ENCODE peak calls at places on chromosomes 12 and 14, in seven cellular contexts. One of them, this sample, is unnamed.

GRCh38 chr12:97595936-97596335 is 133.3 kb downstream of the RMST start:
- DNase-seq in testis: no peak
- DNase-seq in fibroblast of pulmonary artery: no peak
- DNase-seq in body of pancreas: no peak
- DNase-seq in cardiac muscle cell: no peak
- DNase-seq in fibroblast of lung: peak; percentile 24
- DNase-seq in mucosa of descending colon: no peak
- DNase-seq in this sample: no peak

GRCh38 chr12:65511134-65511912 is 232.8 kb downstream of the MSRB3 start:
- DNase-seq in testis: no peak
- DNase-seq in fibroblast of lung: no peak
- DNase-seq in body of pancreas: peak; percentile 26
- DNase-seq in fibroblast of pulmonary artery: no peak
- DNase-seq in cardiac muscle cell: no peak
- DNase-seq in mucosa of descending colon: no peak
- DNase-seq in this sample: no peak

GRCh38 chr14:96243785-96244184 is 12.2 kb upstream of the BDKRB1 start:
- DNase-seq in fibroblast of pulmonary artery: no peak
- DNase-seq in cardiac muscle cell: no peak
- DNase-seq in fibroblast of lung: no peak
- DNase-seq in mucosa of descending colon: no peak
- DNase-seq in body of pancreas: no peak
- DNase-seq in testis: no peak
- DNase-seq in this sample: no peak

GRCh38 chr14:46661728-46662127 is 10.1 kb upstream of the RPL10L start:
- DNase-seq in mucosa of descending colon: no peak
- DNase-seq in cardiac muscle cell: no peak
- DNase-seq in body of pancreas: no peak
- DNase-seq in fibroblast of pulmonary artery: no peak
- DNase-seq in fibroblast of lung: no peak
- DNase-seq in testis: no peak
- DNase-seq in this sample: no peak

GRCh38 chr12:50380761-50381325 is 15.6 kb downstream of the FAM186A start:
- DNase-seq in testis: no peak
- DNase-seq in cardiac muscle cell: no peak
- DNase-seq in body of pancreas: no peak
- DNase-seq in fibroblast of lung: no peak
- DNase-seq in mucosa of descending colon: no peak
- DNase-seq in fibroblast of pulmonary artery: no peak
- DNase-seq in this sample: no peak

GRCh38 chr14:95111507-95112164 is 45.7 kb downstream of the DICER1 start:
- DNase-seq in testis: no peak
- DNase-seq in mucosa of descending colon: no peak
- DNase-seq in fibroblast of pulmonary artery: no peak
- DNase-seq in cardiac muscle cell: no peak
- DNase-seq in body of pancreas: no peak
- DNase-seq in fibroblast of lung: no peak
- DNase-seq in this sample: no peak

GRCh38 chr12:50545213-50545612 is 40.4 kb downstream of the DIP2B start:
- DNase-seq in body of pancreas: no peak
- DNase-seq in fibroblast of pulmonary artery: no peak
- DNase-seq in testis: no peak
- DNase-seq in cardiac muscle cell: no peak
- DNase-seq in fibroblast of lung: no peak
- DNase-seq in mucosa of descending colon: no peak
- DNase-seq in this sample: no peak

GRCh38 chr12:24404086-24404815 is 454.8 kb upstream of the SOX5 start:
- DNase-seq in fibroblast of lung: peak; percentile 61
- DNase-seq in testis: no peak
- DNase-seq in body of pancreas: no peak
- DNase-seq in fibroblast of pulmonary artery: peak; percentile 11
- DNase-seq in cardiac muscle cell: no peak
- DNase-seq in mucosa of descending colon: no peak
- DNase-seq in this sample: no peak

GRCh38 chr14:99809376-99809775 is 16.2 kb downstream of the EML1 start:
- DNase-seq in testis: no peak
- DNase-seq in mucosa of descending colon: peak; percentile 58
- DNase-seq in fibroblast of lung: peak; percentile 25
- DNase-seq in cardiac muscle cell: no peak
- DNase-seq in fibroblast of pulmonary artery: peak; percentile 89
- DNase-seq in body of pancreas: peak; percentile 41
- DNase-seq in this sample: no peak

GRCh38 chr12:117850048-117850447 is 118.7 kb downstream of the KSR2 start:
- DNase-seq in cardiac muscle cell: peak; percentile 66
- DNase-seq in mucosa of descending colon: no peak
- DNase-seq in body of pancreas: peak; percentile 20
- DNase-seq in fibroblast of pulmonary artery: peak; percentile 57
- DNase-seq in fibroblast of lung: peak; percentile 36
- DNase-seq in testis: peak; percentile 42
- DNase-seq in this sample: peak; percentile 40

GRCh38 chr12:28130625-28131598 is 59.3 kb upstream of the CCDC91 start:
- DNase-seq in fibroblast of pulmonary artery: peak; percentile 100
- DNase-seq in fibroblast of lung: peak; percentile 100
- DNase-seq in mucosa of descending colon: no peak
- DNase-seq in cardiac muscle cell: no peak
- DNase-seq in body of pancreas: no peak
- DNase-seq in testis: peak; percentile 31
- DNase-seq in this sample: no peak

GRCh38 chr12:70823182-70823976 is 97.2 kb downstream of the PTPRR start:
- DNase-seq in fibroblast of pulmonary artery: no peak
- DNase-seq in mucosa of descending colon: no peak
- DNase-seq in body of pancreas: no peak
- DNase-seq in testis: peak; percentile 41
- DNase-seq in cardiac muscle cell: no peak
- DNase-seq in fibroblast of lung: no peak
- DNase-seq in this sample: no peak
- H3K4me3 ChIP-seq in fibroblast of pulmonary artery: no peak overlapping the region
- H3K4me3 ChIP-seq in mucosa of descending colon: no peak overlapping the region
- H3K4me3 ChIP-seq in body of pancreas: no peak overlapping the region
- H3K4me3 ChIP-seq in testis: no peak overlapping the region
- H3K4me3 ChIP-seq in cardiac muscle cell: no peak overlapping the region
- H3K4me3 ChIP-seq in fibroblast of lung: no peak overlapping the region
- H3K4me3 ChIP-seq in this sample: no peak overlapping the region

DNA sequence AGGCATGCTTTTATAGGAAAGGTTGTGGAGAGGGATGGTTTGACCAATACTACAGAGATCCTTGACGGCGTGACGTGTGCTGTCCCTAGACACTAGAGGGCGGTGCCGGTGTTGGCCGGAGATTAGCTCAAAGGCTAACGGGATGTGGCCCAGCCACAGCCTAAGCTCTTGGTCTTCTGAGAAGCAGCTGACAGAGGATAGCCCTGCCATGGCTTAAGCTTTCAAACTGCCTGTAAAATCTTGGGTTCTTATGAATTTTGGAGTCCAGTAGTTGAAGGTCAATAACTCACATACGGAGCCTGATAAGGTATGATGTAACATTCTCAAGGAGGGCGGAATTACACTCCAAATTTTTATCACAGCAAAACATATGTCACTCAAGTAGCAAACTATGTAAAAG is 515.7 kb upstream of the ATXN7L3B start:
- DNase-seq in body of pancreas: peak; percentile 61
- DNase-seq in mucosa of descending colon: no peak
- DNase-seq in fibroblast of pulmonary artery: peak; percentile 60
- DNase-seq in fibroblast of lung: peak; percentile 51
- DNase-seq in testis: peak; percentile 84
- DNase-seq in cardiac muscle cell: peak; percentile 76
- DNase-seq in this sample: peak; percentile 84
- TF ChIP-seq CTCF in body of pancreas: no peak
- TF ChIP-seq CTCF in mucosa of descending colon: no peak
- TF ChIP-seq CTCF in fibroblast of pulmonary artery: peak; percentile 68
- TF ChIP-seq CTCF in fibroblast of lung: peak; percentile 44
- TF ChIP-seq CTCF in testis: peak; percentile 30
- TF ChIP-seq CTCF in cardiac muscle cell: peak; percentile 44
- TF ChIP-seq CTCF in this sample: peak; percentile 87

DNA sequence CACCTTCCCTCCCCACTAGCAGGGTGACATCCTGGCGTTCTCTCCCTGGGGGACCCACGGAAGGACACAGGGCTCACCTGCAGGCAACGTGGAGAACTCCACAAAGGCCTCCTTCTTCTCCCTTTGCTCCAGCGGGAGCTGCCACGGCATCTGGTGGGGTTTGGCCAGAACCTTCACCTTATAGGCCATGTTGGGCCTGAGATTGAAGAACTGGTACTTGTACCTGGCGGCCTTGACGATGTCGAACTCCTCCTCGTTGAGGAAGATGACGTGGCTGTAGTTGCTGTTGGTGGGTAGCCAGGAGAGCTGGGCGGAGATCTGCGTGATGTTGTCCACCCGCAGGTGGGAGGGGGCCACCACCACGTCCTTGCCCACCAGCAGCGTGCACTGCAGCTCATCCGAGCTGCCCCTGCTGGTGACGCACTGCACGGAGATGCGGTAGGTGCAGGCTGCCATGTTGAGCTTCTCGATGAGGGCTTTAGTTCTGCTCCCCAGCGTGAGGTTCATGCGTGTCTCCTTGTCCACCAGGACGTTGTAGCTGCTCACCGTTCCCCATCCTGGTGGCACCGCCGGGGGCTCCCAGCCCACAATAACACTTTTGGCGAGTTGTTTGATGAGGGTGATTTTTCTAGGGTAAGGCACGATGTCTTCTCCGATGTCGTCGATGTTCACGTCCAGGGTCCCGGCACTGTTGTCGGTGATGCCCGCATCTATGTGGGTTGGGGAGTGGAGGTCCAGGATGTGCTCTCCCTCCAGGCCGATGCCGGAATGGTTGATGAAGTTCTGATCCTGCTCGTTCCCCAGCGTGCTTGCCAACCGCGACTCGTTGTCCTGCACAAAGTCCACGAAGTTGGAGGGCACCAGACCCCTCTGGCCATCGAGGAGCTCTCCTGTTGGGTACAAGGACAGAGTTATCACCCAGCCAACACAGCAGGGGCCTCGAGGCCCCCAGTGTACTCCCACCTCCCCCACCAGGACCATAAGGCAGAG is 104.4 kb downstream of the PIWIL1 start:
- DNase-seq in fibroblast of pulmonary artery: no peak
- DNase-seq in fibroblast of lung: no peak
- DNase-seq in cardiac muscle cell: no peak
- DNase-seq in body of pancreas: no peak
- DNase-seq in mucosa of descending colon: peak; percentile 33
- DNase-seq in testis: no peak
- DNase-seq in this sample: no peak
- H3K4me3 ChIP-seq in fibroblast of pulmonary artery: no peak overlapping the region
- H3K4me3 ChIP-seq in fibroblast of lung: no peak overlapping the region
- H3K4me3 ChIP-seq in cardiac muscle cell: no peak overlapping the region
- H3K4me3 ChIP-seq in body of pancreas: no peak overlapping the region
- H3K4me3 ChIP-seq in mucosa of descending colon: no peak overlapping the region
- H3K4me3 ChIP-seq in testis: no peak overlapping the region
- H3K4me3 ChIP-seq in this sample: no peak overlapping the region

DNA sequence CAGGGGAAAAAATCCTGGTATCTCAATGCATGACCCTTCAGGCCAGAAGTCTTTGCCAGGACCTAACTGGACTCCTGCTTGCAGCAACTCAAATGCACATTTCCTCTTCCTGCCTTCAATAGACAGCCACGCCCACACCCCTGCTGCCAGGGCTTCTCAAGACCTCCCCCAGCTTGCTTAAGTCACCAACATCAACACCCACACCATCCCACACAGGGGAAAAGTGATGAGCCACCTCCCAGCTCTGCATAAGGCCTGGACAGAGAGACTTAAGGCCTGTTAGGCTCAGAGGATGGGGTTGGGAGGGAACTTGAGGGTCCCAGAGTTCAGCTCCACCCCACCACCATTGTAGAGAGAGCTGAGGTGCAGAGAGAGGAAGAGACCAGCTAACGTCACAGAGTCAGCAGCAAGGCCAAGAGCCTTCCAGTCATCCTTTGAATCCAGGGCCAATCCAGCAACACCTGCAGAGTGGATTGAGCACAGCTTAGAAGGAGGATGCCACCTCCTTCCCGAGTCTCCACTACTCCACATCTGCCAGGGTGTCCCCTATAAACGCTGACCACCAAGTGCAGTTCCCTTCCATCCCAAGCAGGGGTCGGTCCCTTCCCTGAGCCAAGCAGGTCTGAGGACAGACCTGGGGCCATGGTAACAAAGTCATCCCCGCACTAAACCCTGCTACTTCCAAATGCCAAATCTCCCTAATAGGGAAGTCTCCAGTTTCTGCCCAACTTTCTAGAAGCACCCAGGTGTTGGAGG is 50.0 kb downstream of the KDM2B start:
- DNase-seq in body of pancreas: no peak
- DNase-seq in mucosa of descending colon: peak; percentile 85
- DNase-seq in fibroblast of pulmonary artery: peak; percentile 93
- DNase-seq in fibroblast of lung: peak; percentile 78
- DNase-seq in testis: peak; percentile 65
- DNase-seq in cardiac muscle cell: no peak
- DNase-seq in this sample: no peak
- TF ChIP-seq CTCF in body of pancreas: no peak
- TF ChIP-seq CTCF in mucosa of descending colon: no peak
- TF ChIP-seq CTCF in fibroblast of pulmonary artery: no peak
- TF ChIP-seq CTCF in fibroblast of lung: no peak
- TF ChIP-seq CTCF in testis: no peak
- TF ChIP-seq CTCF in cardiac muscle cell: no peak
- TF ChIP-seq CTCF in this sample: no peak

This sample was measured in WERI-Rb-1.